ENCODE peak calls at places on chromosomes 11 and 22, in six cellular contexts. Q is lower lobe of right lung, C is lung, M is esophagus muscularis mucosa, V is GM06990, R is WERI-Rb-1. H is an unnamed sample. For H3K36me3 and H3K27me3, the result is how much of the 10 kb centered on the place peaks cover.

GRCh38 chr22:35023692-35024363 is 42.1 kb upstream of the ISX start:
- DNase-seq in Q (peak), C (peak), M (no peak), V (peak), R (peak), H (peak)

GRCh38 chr11:12989428-12990242 is 19.5 kb upstream of the RASSF10 start:
- DNase-seq in Q (no peak), C (no peak), M (no peak), V (no peak), R (no peak), H (no peak)

GRCh38 chr11:96102664-96103068 is 178.8 kb upstream of the MTMR2 start:
- DNase-seq in Q (no peak), C (no peak), M (no peak), V (no peak), R (no peak), H (no peak)

GRCh38 chr11:12288934-12289666 is 88.3 kb upstream of the PARVA start:
- DNase-seq in Q (no peak), C (no peak), M (no peak), V (no peak), R (no peak), H (no peak)

GRCh38 chr11:20617346-20617745 is 17.9 kb downstream of the SLC6A5 start:
- DNase-seq in Q (no peak), C (no peak), M (no peak), V (no peak), R (peak), H (no peak)

GRCh38 chr11:66317322-66317765 is 500 bp upstream of the CD248 start:
- DNase-seq in Q (no peak), C (no peak), M (no peak), V (no peak), R (no peak), H (peak)

GRCh38 chr11:73553266-73553665 is 44.6 kb downstream of the FAM168A start:
- DNase-seq in Q (no peak), C (no peak), M (no peak), V (no peak), R (no peak), H (no peak)

GRCh38 chr11:86676533-86677154 is 4.2 kb upstream of the ME3 start:
- DNase-seq in Q (no peak), C (no peak), M (no peak), V (no peak), R (peak), H (peak)

GRCh38 chr11:64152841-64153691 is 12.8 kb downstream of the MACROD1 start:
- DNase-seq in Q (peak), C (peak), M (no peak), V (peak), R (peak), H (peak)

GRCh38 chr11:102157219-102157618 is 47.0 kb downstream of the YAP1 start:
- DNase-seq in Q (no peak), C (peak), M (no peak), V (no peak), R (no peak), H (no peak)

GRCh38 chr11:57471496-57471895 is 11.2 kb downstream of the RTN4RL2 start:
- DNase-seq in Q (no peak), C (no peak), M (no peak), V (no peak), R (no peak), H (no peak)

GRCh38 chr22:17264321-17265052 is 45.3 kb upstream of the ADA2 start:
- DNase-seq in Q (no peak), C (no peak), M (no peak), V (no peak), R (no peak), H (peak)

GRCh38 chr11:124745835-124746620 is 6.0 kb downstream of the VSIG2 start:
- DNase-seq in Q (no peak), C (no peak), M (no peak), V (no peak), R (no peak), H (peak)

GRCh38 chr22:30705710-30706651 is 11.3 kb downstream of the OSBP2 start:
- DNase-seq in Q (no peak), C (no peak), M (no peak), V (peak), R (peak), H (no peak)

DNA sequence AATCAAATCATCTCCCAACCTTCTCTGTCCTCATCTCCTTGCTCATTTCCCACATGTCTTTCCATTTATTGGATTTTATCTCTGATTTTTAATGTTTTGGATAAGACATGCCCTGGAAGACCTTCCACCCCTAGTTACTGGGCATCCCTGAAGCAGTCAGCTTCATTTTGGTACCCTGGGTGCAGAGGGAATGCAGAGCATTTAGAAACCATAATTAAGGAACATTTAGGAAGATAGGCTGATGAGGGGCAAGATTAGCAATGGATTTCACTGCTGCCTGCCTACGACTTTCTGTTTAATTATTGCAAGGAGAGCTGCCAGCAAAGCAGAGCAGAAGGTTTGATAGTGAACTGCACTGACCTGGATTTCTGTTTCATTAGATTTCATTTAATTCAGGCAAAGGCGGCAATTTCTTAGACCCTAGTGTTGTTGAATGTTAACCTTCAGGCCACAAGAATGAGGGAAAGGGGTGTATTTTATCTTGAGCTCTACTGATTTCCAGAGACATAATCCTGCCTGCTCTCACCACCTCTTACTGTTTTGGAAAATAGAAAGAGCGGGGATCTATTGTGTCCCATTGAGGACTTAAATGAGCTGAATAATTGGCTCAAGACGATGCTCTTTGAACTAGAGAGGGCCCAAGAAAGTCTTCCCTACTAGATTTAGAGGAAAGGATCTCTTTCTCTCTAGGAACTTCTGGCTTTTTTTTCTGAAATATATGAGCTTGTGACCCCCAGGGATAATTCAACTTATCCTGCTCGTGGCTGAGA is 461.2 kb upstream of the KIRREL3 start:
- DNase-seq in Q (no peak), C (no peak), M (no peak), V (no peak), R (no peak), H (no peak)
- H3K4me3 ChIP-seq in Q (no peak), C (no peak), M (no peak), V (no peak), R (no peak), H (no peak)

GRCh38 chr11:121461843-121462242 is 9.1 kb upstream of the SORL1-AS1 start:
- DNase-seq in Q (no peak), C (no peak), M (no peak), V (no peak), R (no peak), H (no peak)

GRCh38 chr11:121466063-121466794 is 13.5 kb upstream of the SORL1-AS1 start:
- DNase-seq in Q (peak), C (peak), M (peak), V (peak), R (peak), H (peak)

GRCh38 chr11:121463689-121464335 is 11.0 kb upstream of the SORL1-AS1 start:
- DNase-seq in Q (no peak), C (no peak), M (no peak), V (no peak), R (no peak), H (no peak)

GRCh38 chr11:121465709-121466062 is 12.9 kb upstream of the SORL1-AS1 start:
- DNase-seq in Q (no peak), C (no peak), M (no peak), V (no peak), R (no peak), H (no peak)

DNA sequence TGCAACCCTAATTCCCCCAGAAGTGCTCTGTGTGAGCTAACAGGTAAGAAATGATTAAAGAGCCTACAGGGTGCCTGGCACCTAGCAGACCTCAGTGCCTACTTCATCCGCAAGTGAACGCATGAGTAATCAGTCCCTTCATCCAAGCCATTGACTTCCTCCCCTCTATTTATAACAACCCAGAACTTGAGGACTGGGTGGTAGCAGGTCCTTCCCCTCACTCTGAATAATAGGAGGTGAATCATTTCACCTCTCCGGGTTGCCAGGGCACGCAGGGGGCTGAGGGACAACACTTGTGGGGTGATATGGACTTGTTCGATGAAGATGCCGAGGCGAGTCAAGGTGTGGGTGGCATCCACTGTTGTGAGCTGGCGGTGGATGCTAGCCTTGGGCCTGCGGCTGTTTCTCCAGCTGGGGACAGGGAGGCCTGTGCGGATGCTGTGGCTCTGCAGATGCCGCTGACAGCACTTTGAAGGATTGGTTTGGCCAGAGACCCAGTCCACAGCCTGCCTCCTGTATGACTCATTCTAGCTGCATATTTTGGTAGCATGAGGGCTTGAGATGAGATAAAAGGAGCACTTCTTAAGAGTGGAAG is 11.7 kb upstream of the SORL1-AS1 start:
- DNase-seq in Q (no peak), C (peak), M (no peak), V (peak), R (no peak), H (no peak)
- H3K36me3 ChIP-seq in Q (under half), C (under half), M (under half), V (under half), R (under half), H (under half)

GRCh38 chr11:134275188-134275533 is 1.0 kb upstream of the GLB1L3 start:
- DNase-seq in Q (no peak), C (no peak), M (no peak), V (no peak), R (no peak), H (no peak)
- H3K27me3 ChIP-seq in Q (half or more), C (under half), M (under half), V (under half), R (under half), H (under half)

DNA sequence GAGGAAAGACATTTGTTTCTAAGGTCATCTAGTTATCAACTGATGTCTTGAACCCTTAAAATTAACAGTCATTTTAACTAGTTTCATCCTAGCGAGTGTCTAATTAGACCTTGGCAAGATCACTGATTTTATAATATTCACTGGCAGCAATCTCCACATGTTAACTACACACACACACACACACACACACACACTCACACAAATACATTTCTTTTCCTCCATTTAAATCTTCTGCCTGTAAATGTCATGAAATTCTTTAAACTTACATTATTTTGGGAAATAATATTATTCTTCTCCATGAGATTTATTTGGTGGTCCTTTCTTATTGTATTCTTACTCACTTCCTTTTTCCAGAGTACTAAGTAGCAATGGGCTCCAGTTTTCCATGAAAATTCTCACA is 2.9 kb upstream of the IFTAP start:
- DNase-seq in Q (no peak), C (no peak), M (no peak), V (no peak), R (no peak), H (no peak)
- H3K4me3 ChIP-seq in Q (no peak), C (no peak), M (no peak), V (no peak), R (no peak), H (no peak)

GRCh38 chr22:31739795-31740201 is 10.1 kb downstream of the PRR14L start:
- DNase-seq in Q (no peak), C (no peak), M (no peak), V (no peak), R (no peak), H (no peak)
- H3K36me3 ChIP-seq in Q (under half), C (under half), M (under half), V (under half), R (under half), H (under half)

DNA sequence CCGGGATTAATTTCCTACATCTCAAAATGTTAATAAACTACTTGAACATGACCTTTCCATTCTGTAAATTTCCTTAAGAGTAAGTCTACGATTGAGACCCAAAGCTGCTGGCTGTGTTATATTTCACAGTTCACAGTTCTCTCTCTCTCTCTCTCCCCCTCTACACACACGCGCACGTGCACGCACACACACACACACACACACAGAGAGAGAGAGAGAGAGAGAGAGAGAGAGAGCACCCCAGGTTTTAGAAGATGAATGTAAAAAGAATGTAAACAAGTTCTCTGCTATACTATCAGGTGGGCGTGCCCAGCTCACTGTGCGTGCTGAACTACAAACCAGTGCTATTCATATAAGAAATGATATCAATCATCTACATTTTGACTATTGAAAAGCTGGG is 3.3 kb downstream of the BDNF start:
- DNase-seq in Q (no peak), C (no peak), M (no peak), V (no peak), R (no peak), H (no peak)
- H3K27me3 ChIP-seq in Q (half or more), C (under half), M (under half), V (under half), R (under half), H (under half)

GRCh38 chr22:25069426-25069757 is 116.9 kb downstream of the KIAA1671 start:
- DNase-seq in Q (no peak), C (no peak), M (no peak), V (no peak), R (no peak), H (no peak)

GRCh38 chr22:25068701-25069100 is 116.2 kb downstream of the KIAA1671 start:
- DNase-seq in Q (no peak), C (no peak), M (no peak), V (no peak), R (peak), H (peak)

GRCh38 chr22:25071720-25072119 is 119.2 kb downstream of the KIAA1671 start:
- DNase-seq in Q (no peak), C (no peak), M (no peak), V (no peak), R (no peak), H (no peak)

GRCh38 chr22:25070870-25071465 is 118.5 kb downstream of the KIAA1671 start:
- DNase-seq in Q (no peak), C (no peak), M (no peak), V (no peak), R (no peak), H (no peak)

DNA sequence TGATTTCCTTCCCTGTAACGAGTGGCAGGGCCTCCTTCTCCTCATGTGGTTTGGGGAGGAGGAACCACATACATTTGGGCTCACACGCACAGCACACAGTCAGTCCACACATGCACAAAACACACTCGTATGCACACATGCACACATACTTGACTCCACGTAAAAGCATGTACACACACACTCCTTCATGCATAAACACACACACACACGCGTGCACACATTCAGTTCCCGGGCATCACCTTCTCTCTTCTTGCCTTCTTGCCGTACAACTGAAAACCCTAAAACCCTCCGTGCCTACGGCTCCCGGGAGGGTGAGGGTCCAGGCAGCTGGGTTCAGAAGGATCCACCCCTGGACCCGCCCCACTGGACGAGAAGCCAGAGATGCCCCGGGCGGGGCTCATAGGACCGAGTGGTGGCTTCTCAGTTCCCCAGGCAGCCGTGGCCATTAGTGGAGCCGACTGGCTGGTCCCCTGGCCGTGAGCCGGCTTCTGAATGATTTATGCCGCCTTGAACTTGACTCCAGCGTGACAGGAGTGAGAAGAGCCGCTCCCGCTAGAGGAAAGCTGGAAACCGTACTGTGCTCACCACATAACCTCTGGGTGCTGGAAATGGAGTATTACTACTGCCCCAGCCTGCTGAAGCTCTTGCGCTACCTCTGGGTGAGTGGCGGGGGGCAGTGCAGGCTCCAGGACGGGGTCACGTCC is 117.4 kb downstream of the KIAA1671 start:
- DNase-seq in Q (no peak), C (no peak), M (no peak), V (no peak), R (peak), H (peak)
- H3K4me3 ChIP-seq in Q (peak), C (no peak), M (peak), V (peak), R (no peak), H (no peak)

DNA sequence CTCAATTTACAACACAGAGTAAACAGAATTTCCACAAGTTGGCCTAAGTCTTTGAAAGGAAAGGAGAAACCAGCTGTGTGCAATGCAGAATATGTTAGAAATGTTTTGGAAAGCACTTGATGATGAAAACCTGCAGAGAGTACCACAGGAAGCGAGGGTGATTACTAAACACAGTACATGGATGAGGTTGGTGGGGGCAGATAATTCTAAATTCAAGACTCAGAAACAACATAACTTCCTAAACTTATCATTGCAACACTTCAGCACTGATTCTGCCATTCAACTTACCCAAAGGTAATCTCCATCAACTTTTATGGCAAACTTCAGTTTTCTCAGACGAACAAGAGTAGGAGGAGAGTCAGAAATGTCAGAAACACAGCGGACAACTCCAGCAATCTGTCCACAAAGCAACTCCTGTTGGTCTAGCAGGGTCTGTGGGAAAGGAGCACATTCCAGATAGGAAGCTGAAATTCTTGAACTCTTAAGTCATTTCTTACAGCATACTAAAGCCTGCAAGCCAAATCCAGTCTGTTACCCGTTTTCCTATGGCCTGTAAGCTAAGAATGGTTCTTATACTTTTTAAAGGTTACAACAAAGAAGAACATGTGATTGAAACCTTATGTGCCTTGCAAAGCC is 6.8 kb downstream of the HPS4 start:
- DNase-seq in Q (no peak), C (no peak), M (no peak), V (no peak), R (no peak), H (no peak)
- H3K36me3 ChIP-seq in Q (half or more), C (under half), M (half or more), V (under half), R (under half), H (under half)

H was measured in H7.